ENCODE peak calls at places on chromosomes 1 and 21, in four cellular contexts. U is SK-N-SH, A is prostate gland, Z is breast epithelium. R is an unnamed sample.

GRCh38 chr21:35850542-35851103 is 209.7 kb downstream of the SETD4 start:
- DNase-seq in U (no peak), Z (no peak), A (no peak), R (no peak)

GRCh38 chr1:117447661-117448060 is 80.4 kb downstream of the MAN1A2 start:
- DNase-seq in A (no peak), Z (no peak), U (no peak), R (no peak)

GRCh38 chr1:101301446-101301845 is 64.6 kb downstream of the S1PR1 start:
- DNase-seq in Z (no peak), U (no peak), A (no peak), R (no peak)

GRCh38 chr1:157734328-157734727 is 33.8 kb upstream of the FCRL3 start:
- DNase-seq in Z (no peak), A (no peak), U (no peak), R (no peak)

GRCh38 chr1:27668808-27669723 is 2.9 kb downstream of the IFI6 start:
- DNase-seq in U (peak), A (peak), Z (peak), R (peak)

GRCh38 chr1:2582401-2582800 is 4.2 kb upstream of the PRXL2B start:
- DNase-seq in U (no peak), A (no peak), Z (no peak), R (no peak)

GRCh38 chr1:100065183-100065968 is 67.4 kb downstream of the SASS6 start:
- DNase-seq in U (no peak), Z (no peak), A (no peak), R (no peak)

GRCh38 chr21:35578831-35579470 is 481.4 kb downstream of the SETD4 start:
- DNase-seq in A (no peak), Z (no peak), U (no peak), R (no peak)

GRCh38 chr1:234733427-234733826 is 123.4 kb upstream of the IRF2BP2 start:
- DNase-seq in Z (no peak), A (no peak), U (no peak), R (no peak)

GRCh38 chr1:34547043-34547674 is 207.7 kb upstream of the GJB5 start:
- DNase-seq in U (peak), A (no peak), Z (no peak), R (no peak)

GRCh38 chr1:230171337-230172015 is 104.4 kb downstream of the GALNT2 start:
- DNase-seq in Z (no peak), A (no peak), U (no peak), R (peak)

GRCh38 chr1:16617101-16617727 is 3.9 kb upstream of the NBPF1 start:
- DNase-seq in Z (no peak), U (peak), A (no peak), R (peak)

GRCh38 chr21:42218836-42219605 is at the start of gene ABCG1:
- DNase-seq in Z (no peak), U (peak), A (peak), R (peak)

GRCh38 chr1:245874942-245875580 is 632.0 kb downstream of the SMYD3 start:
- DNase-seq in Z (peak), A (peak), U (peak), R (peak)

GRCh38 chr1:206695751-206696150 is 11.0 kb downstream of the MAPKAPK2 start:
- DNase-seq in A (no peak), U (no peak), Z (no peak), R (no peak)

GRCh38 chr1:33045246-33045645 is 8.6 kb upstream of the AK2 start:
- DNase-seq in A (no peak), Z (no peak), U (no peak), R (peak)

GRCh38 chr1:152907686-152908601 is at the start of gene IVL:
- DNase-seq in A (no peak), U (no peak), Z (no peak), R (no peak)

GRCh38 chr1:228837817-228838716 is 102.8 kb downstream of the RHOU start:
- DNase-seq in U (no peak), Z (peak), A (no peak), R (peak)

GRCh38 chr1:119556423-119556822 is 49.4 kb downstream of the HSD3B1 start:
- DNase-seq in A (no peak), U (no peak), Z (no peak), R (no peak)
- TF ChIP-seq POLR2AphosphoS5 in A (no peak), U (no peak), Z (no peak), R (no peak)

GRCh38 chr21:44462090-44462833 is 7.0 kb downstream of the LRRC3 start:
- DNase-seq in U (no peak), Z (no peak), A (no peak), R (no peak)

GRCh38 chr21:44462834-44463200 is 7.5 kb downstream of the LRRC3 start:
- DNase-seq in U (no peak), Z (no peak), A (no peak), R (no peak)

GRCh38 chr21:44460441-44460755 is 5.1 kb downstream of the LRRC3 start:
- DNase-seq in A (no peak), U (no peak), Z (no peak), R (no peak)

GRCh38 chr21:44461005-44461404 is 5.7 kb downstream of the LRRC3 start:
- DNase-seq in U (peak), Z (no peak), A (no peak), R (no peak)

DNA sequence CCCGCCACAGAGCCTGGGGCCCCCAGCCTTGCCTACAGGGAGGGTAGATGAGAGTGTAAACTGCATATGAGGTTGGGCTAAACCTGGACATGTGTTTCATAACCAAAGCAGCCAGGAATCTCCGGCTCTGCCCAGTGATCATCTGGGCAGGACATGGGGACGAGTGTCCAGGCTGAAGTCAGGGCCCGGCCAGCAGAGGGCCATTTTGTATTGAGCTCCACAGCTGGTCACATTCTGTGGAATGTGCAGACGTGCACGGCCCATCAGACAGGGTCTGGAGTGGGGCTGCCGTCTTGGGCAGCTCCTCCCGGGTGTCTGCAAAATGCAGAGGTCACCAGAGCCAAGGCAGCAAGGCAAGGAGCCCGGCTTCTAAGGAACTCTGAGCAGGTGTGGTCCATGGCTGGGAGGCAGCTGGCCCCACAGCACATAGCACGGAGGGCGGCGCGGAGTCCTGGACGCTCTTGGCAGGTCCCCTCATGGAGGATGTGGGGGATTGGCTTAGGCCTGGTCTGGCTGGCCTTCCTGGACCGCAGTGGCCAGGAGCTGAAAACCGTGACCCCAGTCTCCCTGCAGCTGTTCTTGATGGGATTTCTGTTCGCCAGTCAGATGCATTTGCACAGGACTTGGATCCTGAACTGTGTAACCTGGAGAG is 6.3 kb downstream of the LRRC3 start:
- DNase-seq in A (no peak), U (peak), Z (no peak), R (no peak)
- TF ChIP-seq CTCF in A (no peak), U (peak), Z (no peak), R (no peak)

GRCh38 chr1:52139817-52140540 is 1.9 kb upstream of the ZFYVE9 start:
- DNase-seq in Z (no peak), U (no peak), A (no peak), R (no peak)
- TF ChIP-seq POLR2AphosphoS5 in Z (no peak), U (no peak), A (peak), R (no peak)

DNA sequence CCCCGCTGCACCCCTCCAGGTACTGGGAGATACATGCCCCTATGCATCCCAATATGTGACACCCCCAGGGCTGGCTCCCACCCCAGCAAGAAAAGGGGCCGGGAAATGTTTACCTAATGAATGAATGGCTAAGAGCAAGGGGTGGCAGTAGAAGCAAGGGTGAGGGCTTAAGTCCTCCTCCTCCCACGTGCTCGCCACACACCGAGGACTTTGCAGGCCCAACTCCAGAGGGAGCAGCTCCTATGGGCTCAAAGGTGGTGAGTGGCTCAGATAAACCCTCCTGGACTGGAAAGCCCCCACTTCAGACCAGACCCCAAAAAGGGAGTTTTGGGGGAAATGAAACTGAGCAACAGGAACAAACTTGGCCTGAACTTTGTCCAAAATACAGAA is 11.4 kb downstream of the SLC45A3 start:
- DNase-seq in Z (no peak), A (no peak), U (peak), R (no peak)
- TF ChIP-seq CTCF in Z (no peak), A (no peak), U (no peak), R (no peak)

DNA sequence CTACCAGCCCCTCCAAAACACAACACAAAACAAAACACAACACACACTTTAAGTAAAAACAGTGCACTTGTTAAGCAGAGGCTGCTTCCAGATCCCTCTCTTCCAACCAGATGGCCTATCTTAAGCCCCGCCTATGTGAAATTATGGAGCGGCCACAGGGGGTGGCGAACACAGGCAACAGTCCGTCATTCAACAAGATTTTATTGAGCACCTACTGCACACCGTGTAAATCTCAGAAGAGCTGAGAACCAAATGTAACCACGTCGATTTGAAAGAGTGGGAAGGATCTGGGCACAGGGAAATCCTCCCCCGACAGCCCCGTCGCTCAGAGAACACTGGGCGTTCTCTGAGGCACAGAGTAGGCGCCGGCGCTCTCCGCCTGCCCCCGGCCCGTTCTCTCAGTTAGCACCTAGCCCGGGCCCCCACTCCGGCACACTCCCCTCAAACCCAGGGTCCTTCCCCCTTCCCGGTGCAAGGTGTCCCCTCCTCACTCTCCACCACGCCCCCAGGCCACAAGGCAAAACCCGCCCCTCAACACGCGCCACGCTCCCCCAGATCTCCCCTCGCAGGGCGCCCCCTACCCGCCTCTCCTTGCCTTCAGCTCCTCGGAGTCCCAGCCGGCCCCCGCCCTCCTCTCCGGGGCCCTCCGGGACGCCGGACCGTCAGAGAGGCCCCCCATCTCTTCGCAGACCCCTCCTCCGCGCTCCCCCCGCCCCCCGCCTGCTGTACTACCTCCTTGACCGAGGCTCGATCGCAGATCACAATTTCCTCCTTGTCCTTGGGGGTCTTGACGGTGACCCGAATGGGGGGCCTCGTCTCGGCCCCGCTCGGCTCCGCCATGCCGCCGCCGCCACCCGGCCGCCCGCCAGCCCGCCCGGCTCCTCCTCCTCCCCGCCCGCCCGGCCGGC is 482 bp downstream of the UBQLN4 start:
- DNase-seq in U (peak), Z (peak), A (no peak), R (peak)
- TF ChIP-seq POLR2AphosphoS5 in U (no peak), Z (no peak), A (no peak), R (no peak)

R was measured in stomach.